ENCODE peak calls at places on chromosomes 13 and 19, in seven cellular contexts. G, L, H, Y, E, P and I are unnamed samples. For H3K4me1, H3K9me3 and H3K36me3, the result is how much of the 10 kb centered on the place peaks cover.

GRCh38 chr19:35963514-35963913 is 27.3 kb downstream of the LRFN3 start:
- DNase-seq in G (no peak), L (peak), H (peak), Y (no peak), E (no peak), P (peak), I (no peak)

GRCh38 chr19:28296506-28296905 is 916.4 kb downstream of the UQCRFS1 start:
- DNase-seq in G (no peak), L (no peak), H (peak), Y (no peak), E (no peak), P (no peak), I (no peak)

GRCh38 chr19:19514881-19515763 is at the start of gene TSSK6:
- DNase-seq in G (no peak), L (no peak), H (no peak), Y (no peak), E (no peak), P (no peak), I (peak)

GRCh38 chr13:60857698-60858097 is 460.7 kb downstream of the TDRD3 start:
- DNase-seq in G (no peak), L (no peak), H (no peak), Y (no peak), E (no peak), P (no peak), I (no peak)

GRCh38 chr19:18426416-18426767 is 7.2 kb downstream of the SSBP4 start:
- DNase-seq in G (no peak), L (peak), H (no peak), Y (no peak), E (no peak), P (no peak), I (no peak)

GRCh38 chr19:33214621-33215020 is 11.0 kb downstream of the SLC7A10 start:
- DNase-seq in G (no peak), L (peak), H (peak), Y (no peak), E (no peak), P (no peak), I (peak)

GRCh38 chr19:12411893-12412292 is 10.8 kb upstream of the ZNF799 start:
- DNase-seq in G (no peak), L (no peak), H (no peak), Y (no peak), E (no peak), P (no peak), I (no peak)

GRCh38 chr13:51632643-51633357 is 48.5 kb downstream of the WDFY2 start:
- DNase-seq in G (no peak), L (no peak), H (peak), Y (no peak), E (no peak), P (peak), I (no peak)

GRCh38 chr19:40309666-40310065 is 24.5 kb upstream of the AKT2 start:
- DNase-seq in G (no peak), L (no peak), H (no peak), Y (no peak), E (no peak), P (no peak), I (no peak)

GRCh38 chr13:28584873-28585317 is 74.0 kb upstream of the POMP start:
- DNase-seq in G (no peak), L (no peak), H (no peak), Y (no peak), E (no peak), P (no peak), I (no peak)

GRCh38 chr19:42113641-42114348 is 18.5 kb downstream of the POU2F2 start:
- DNase-seq in G (no peak), L (peak), H (peak), Y (no peak), E (no peak), P (no peak), I (peak)

GRCh38 chr19:50931023-50931422 is 19.8 kb upstream of the KLK4 start:
- DNase-seq in G (no peak), L (no peak), H (no peak), Y (no peak), E (no peak), P (no peak), I (no peak)

GRCh38 chr13:24133396-24133795 is 27.1 kb upstream of the SPATA13 start:
- DNase-seq in G (no peak), L (no peak), H (no peak), Y (no peak), E (no peak), P (no peak), I (no peak)

GRCh38 chr13:114012921-114013320 is 39.0 kb upstream of the C13orf46 start:
- DNase-seq in G (no peak), L (peak), H (no peak), Y (no peak), E (no peak), P (no peak), I (peak)
- H3K4me1 ChIP-seq in G (under half), L (under half), H (under half), Y (under half), E (under half), P (under half), I (under half)

DNA sequence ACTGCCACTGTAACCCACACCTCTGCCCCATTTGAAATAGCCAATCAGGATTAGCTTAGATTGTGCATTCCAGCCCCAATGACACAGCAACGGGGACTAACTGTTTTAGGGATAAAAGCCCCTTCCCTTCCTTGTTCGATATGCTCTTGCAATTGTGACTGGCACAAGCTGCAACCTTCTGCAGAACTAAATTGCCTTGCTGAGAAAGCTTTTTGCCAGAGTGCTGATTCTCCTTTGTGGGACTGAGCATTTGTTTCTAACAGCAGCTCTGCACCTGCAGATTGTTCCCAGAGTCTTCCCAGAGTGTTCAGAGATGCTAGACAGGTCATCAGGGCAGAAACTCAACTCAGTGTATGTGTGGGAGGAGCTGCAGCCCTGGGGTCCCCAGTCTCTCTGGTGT is 115.8 kb downstream of the ZNF675 start:
- DNase-seq in G (no peak), L (no peak), H (no peak), Y (no peak), E (no peak), P (no peak), I (no peak)
- H3K9me3 ChIP-seq in G (half or more), L (under half), H (under half), Y (under half), E (under half), P (under half), I (under half)

DNA sequence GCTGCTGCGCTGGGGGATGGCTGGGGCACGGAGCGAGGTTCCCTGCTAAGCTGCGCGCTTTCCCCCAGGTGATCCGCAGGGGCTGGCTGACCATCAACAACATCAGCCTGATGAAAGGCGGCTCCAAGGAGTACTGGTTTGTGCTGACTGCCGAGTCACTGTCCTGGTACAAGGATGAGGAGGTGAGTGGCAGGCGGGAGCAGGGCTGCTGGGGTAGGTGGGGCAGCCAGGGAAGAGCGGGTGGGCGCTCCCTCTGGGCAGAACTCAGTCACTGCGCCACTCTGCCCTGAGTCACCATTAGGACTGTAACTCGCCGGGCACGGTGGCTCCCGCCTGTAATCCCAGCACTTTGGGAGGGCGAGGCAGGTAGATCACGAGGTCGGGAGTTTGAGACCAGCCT is 23.8 kb downstream of the TMED1 start:
- DNase-seq in G (no peak), L (no peak), H (no peak), Y (no peak), E (no peak), P (no peak), I (no peak)
- H3K36me3 ChIP-seq in G (half or more), L (under half), H (under half), Y (under half), E (half or more), P (under half), I (under half)

GRCh38 chr13:98285852-98286594 is 109.0 kb upstream of the RNF113B start:
- DNase-seq in G (no peak), L (no peak), H (peak), Y (no peak), E (no peak), P (no peak), I (no peak)

GRCh38 chr13:98280176-98280510 is 103.1 kb upstream of the RNF113B start:
- DNase-seq in G (no peak), L (no peak), H (peak), Y (no peak), E (no peak), P (no peak), I (no peak)

GRCh38 chr13:98286814-98287213 is 109.7 kb upstream of the RNF113B start:
- DNase-seq in G (no peak), L (no peak), H (no peak), Y (no peak), E (no peak), P (no peak), I (no peak)

GRCh38 chr13:98285317-98285716 is 108.2 kb upstream of the RNF113B start:
- DNase-seq in G (no peak), L (no peak), H (peak), Y (no peak), E (no peak), P (no peak), I (no peak)

GRCh38 chr13:98284677-98285076 is 107.6 kb upstream of the RNF113B start:
- DNase-seq in G (no peak), L (no peak), H (peak), Y (no peak), E (no peak), P (no peak), I (no peak)
- H3K4me1 ChIP-seq in G (under half), L (under half), H (under half), Y (under half), E (under half), P (under half), I (under half)